ENCODE peak calls at places on chromosomes 4 and X, in four cellular contexts. N is mesothelial cell of epicardium, O is fibroblast of villous mesenchyme, W is Caco-2. C is an unnamed sample.

GRCh38 chr4:155543126-155543765 is 123.4 kb upstream of the GUCY1A1 start:
- DNase-seq in N (no peak), O (peak), W (no peak), C (no peak)

GRCh38 chr4:78534286-78534955 is 17.1 kb upstream of the ANXA3 start:
- DNase-seq in N (no peak), O (no peak), W (no peak), C (no peak)

GRCh38 chr4:109166586-109166985 is 135.9 kb downstream of the COL25A1 start:
- DNase-seq in N (no peak), O (no peak), W (no peak), C (no peak)

GRCh38 chr4:54840430-54840829 is 182.7 kb downstream of the KIT start:
- DNase-seq in N (no peak), O (no peak), W (no peak), C (no peak)

GRCh38 chr4:56512166-56512565 is 6.6 kb downstream of the ARL9 start:
- DNase-seq in N (no peak), O (peak), W (no peak), C (no peak)

GRCh38 chrX:8868906-8869305 is 67.7 kb upstream of the FAM9A start:
- DNase-seq in N (no peak), O (peak), W (no peak), C (no peak)

GRCh38 chrX:115592997-115593734 is 32.2 kb downstream of the PLS3 start:
- DNase-seq in N (no peak), O (no peak), W (no peak), C (no peak)

GRCh38 chrX:140697618-140698017 is 11.9 kb upstream of the LINC00632 start:
- DNase-seq in N (no peak), O (no peak), W (peak), C (no peak)

GRCh38 chr4:15585331-15585730 is 69.8 kb downstream of the FBXL5 start:
- DNase-seq in N (no peak), O (no peak), W (no peak), C (no peak)

GRCh38 chrX:65581661-65582339 is 47.2 kb upstream of the LAS1L start:
- DNase-seq in N (peak), O (peak), W (peak), C (no peak)

GRCh38 chr4:173436866-173437265 is 38.0 kb upstream of the SCRG1 start:
- DNase-seq in N (no peak), O (no peak), W (no peak), C (no peak)

GRCh38 chr4:32798471-32798870 is 2078.3 kb downstream of the PCDH7 start:
- DNase-seq in N (no peak), O (no peak), W (no peak), C (no peak)

GRCh38 chrX:129953881-129954280 is 28.6 kb upstream of the BCORL1 start:
- DNase-seq in N (no peak), O (no peak), W (no peak), C (no peak)

GRCh38 chr4:6391852-6392188 is 80.6 kb downstream of the PPP2R2C start:
- DNase-seq in N (no peak), O (no peak), W (no peak), C (no peak)

GRCh38 chr4:27763830-27764525 is 903.3 kb downstream of the STIM2 start:
- DNase-seq in N (no peak), O (no peak), W (no peak), C (no peak)

GRCh38 chrX:50680990-50681389 is 133.0 kb downstream of the SHROOM4 start:
- DNase-seq in N (no peak), O (no peak), W (no peak), C (no peak)
- TF ChIP-seq CTCF in N (peak), O (no peak), W (no peak), C (no peak)

GRCh38 chrX:102154218-102154860 is 1.4 kb downstream of the BEX5 start:
- DNase-seq in N (no peak), O (no peak), W (no peak), C (no peak)
- TF ChIP-seq CTCF in N (no peak), O (no peak), W (no peak), C (no peak)

DNA sequence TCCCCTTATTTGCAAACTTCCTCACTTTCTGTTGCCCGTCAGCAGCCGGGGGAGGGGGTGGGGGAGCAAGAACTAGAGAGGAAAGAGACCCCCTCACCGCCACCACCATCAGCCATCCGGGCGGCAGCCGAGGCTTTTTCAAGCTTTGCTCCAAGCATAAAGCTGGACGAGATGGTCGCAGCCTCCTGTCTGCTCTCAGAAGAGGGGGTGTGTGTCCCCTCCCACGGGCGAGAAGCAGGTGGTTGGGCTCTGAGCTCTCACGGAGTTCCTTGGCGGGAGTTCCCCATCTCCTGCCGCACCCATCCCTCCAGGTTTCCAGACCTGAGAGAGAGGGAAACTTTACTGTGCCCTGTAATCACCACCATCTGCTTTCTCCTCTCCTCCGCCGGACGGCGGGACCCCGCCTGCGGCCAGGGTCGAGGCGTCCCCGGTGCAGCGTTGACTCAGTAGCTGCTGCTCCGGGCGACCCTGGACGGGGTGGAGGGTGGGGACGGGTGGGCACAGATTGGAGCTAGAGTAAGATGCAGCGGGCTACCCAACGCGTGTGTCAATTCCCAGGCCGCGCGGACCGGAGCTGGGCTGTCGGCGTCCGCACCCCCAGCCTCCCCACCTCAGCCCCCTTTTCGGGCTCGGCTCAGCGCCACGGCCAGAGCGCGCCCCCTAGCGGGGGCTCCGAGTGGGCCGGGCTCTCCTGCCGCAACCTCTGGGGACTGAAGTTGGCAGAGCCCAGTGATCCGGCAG is 4.8 kb upstream of the ARX start:
- DNase-seq in N (peak), O (no peak), W (peak), C (no peak)
- TF ChIP-seq CTCF in N (peak), O (peak), W (peak), C (no peak)

DNA sequence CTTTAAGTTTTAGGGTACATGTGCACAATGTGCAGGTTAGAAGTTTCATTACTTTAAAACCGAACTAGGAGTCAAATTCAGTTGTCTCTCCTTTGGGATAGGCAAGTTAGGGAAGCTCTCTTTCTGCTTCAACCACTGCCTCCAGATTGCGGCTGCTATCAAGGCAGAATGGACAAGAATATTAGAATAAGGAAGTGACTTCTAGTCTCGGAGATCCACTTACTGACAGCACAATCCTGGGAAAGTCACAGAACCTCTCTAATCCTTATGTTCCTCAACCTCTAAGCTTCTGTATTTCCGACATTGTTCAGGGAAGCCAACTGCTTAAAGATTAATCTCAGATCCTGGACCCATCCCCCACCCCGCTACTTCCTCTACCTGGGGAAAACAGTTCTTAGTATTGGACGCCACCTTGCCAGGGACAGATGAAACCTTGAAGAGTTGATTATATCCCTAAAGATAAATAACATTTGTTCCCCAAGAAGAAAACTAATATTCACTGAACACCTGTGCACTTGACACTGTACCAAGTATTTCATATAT is 2.1 kb downstream of the NUP62CL start:
- DNase-seq in N (no peak), O (no peak), W (no peak), C (no peak)
- TF ChIP-seq CTCF in N (no peak), O (no peak), W (no peak), C (no peak)

DNA sequence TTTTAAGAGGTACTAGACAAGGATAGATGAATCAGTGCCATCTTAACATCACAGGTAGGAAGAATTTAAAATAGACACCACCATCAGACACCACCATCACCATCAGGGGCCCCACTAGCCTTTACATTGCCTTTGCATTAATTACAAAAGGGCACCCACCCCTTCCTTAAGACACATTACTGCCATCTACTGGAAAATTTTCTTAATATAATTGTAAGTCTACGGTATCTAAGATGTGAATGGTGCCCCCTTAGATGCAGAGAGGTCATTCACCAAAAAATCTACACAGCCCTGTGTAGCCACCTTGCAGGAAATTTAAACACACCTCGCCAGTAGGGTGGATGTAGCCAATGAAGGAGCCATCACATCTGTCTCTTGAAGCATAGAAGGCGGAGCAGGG is 184.1 kb downstream of the MID1IP1 start:
- DNase-seq in N (no peak), O (peak), W (no peak), C (no peak)
- TF ChIP-seq CTCF in N (no peak), O (peak), W (no peak), C (no peak)

C was measured in activated B cell treated with CpG ODN at 0.5 μM for 24 hours.